ENCODE peak calls at places on chromosomes 12 and 14, in six cellular contexts. V is pancreas; G is left ventricle myocardium inferior; N is stomach; Z is CD8-positive, alpha-beta T cell; S is right lobe of liver. M is an unnamed sample.

GRCh38 chr12:42669471-42669997 is 80.0 kb upstream of the PRICKLE1 start:
- DNase-seq in V (no peak), G (no peak), N (no peak), Z (no peak), S (no peak), M (no peak)

GRCh38 chr14:38290601-38291190 is 34.8 kb upstream of the CLEC14A start:
- DNase-seq in V (no peak), G (no peak), N (no peak), Z (no peak), S (no peak), M (no peak)

GRCh38 chr12:57389033-57389432 is 41.8 kb downstream of the R3HDM2 start:
- DNase-seq in V (no peak), G (no peak), N (no peak), Z (no peak), S (no peak), M (no peak)

GRCh38 chr12:13171921-13172859 is 24.3 kb upstream of the EMP1 start:
- DNase-seq in V (peak; percentile 27), G (no peak), N (no peak), Z (no peak), S (peak; percentile 87), M (peak; percentile 95)

GRCh38 chr12:52643233-52644077 is 8.6 kb downstream of the KRT2 start:
- DNase-seq in V (no peak), G (no peak), N (no peak), Z (peak; percentile 49), S (no peak), M (no peak)

GRCh38 chr14:55249423-55249822 is 21.8 kb upstream of the FBXO34 start:
- DNase-seq in V (no peak), G (no peak), N (no peak), Z (no peak), S (no peak), M (no peak)

GRCh38 chr12:116135209-116135930 is 142.1 kb downstream of the MED13L start:
- DNase-seq in V (no peak), G (no peak), N (no peak), Z (no peak), S (no peak), M (no peak)

GRCh38 chr12:24881724-24882371 is 67.1 kb downstream of the BCAT1 start:
- DNase-seq in V (no peak), G (no peak), N (no peak), Z (no peak), S (no peak), M (no peak)

GRCh38 chr12:46459111-46459510 is 86.5 kb upstream of the SLC38A2 start:
- DNase-seq in V (no peak), G (no peak), N (no peak), Z (no peak), S (no peak), M (no peak)

GRCh38 chr12:94147991-94148840 is at the start of gene PLXNC1:
- DNase-seq in V (no peak), G (peak; percentile 62), N (peak; percentile 51), Z (peak; percentile 82), S (peak; percentile 78), M (peak; percentile 87)

GRCh38 chr12:29768372-29768771 is 15.4 kb downstream of the TMTC1 start:
- DNase-seq in V (no peak), G (no peak), N (no peak), Z (no peak), S (no peak), M (no peak)

GRCh38 chr12:130335517-130336392 is 1.9 kb upstream of the PIWIL1 start:
- DNase-seq in V (peak; percentile 48), G (no peak), N (no peak), Z (no peak), S (no peak), M (no peak)

GRCh38 chr14:76929927-76930326 is 98.6 kb downstream of the IRF2BPL start:
- DNase-seq in V (no peak), G (no peak), N (no peak), Z (peak; percentile 74), S (no peak), M (no peak)

GRCh38 chr14:59920378-59920683 is 387 bp downstream of the LRRC9 start:
- DNase-seq in V (no peak), G (no peak), N (no peak), Z (no peak), S (no peak), M (no peak)

DNA sequence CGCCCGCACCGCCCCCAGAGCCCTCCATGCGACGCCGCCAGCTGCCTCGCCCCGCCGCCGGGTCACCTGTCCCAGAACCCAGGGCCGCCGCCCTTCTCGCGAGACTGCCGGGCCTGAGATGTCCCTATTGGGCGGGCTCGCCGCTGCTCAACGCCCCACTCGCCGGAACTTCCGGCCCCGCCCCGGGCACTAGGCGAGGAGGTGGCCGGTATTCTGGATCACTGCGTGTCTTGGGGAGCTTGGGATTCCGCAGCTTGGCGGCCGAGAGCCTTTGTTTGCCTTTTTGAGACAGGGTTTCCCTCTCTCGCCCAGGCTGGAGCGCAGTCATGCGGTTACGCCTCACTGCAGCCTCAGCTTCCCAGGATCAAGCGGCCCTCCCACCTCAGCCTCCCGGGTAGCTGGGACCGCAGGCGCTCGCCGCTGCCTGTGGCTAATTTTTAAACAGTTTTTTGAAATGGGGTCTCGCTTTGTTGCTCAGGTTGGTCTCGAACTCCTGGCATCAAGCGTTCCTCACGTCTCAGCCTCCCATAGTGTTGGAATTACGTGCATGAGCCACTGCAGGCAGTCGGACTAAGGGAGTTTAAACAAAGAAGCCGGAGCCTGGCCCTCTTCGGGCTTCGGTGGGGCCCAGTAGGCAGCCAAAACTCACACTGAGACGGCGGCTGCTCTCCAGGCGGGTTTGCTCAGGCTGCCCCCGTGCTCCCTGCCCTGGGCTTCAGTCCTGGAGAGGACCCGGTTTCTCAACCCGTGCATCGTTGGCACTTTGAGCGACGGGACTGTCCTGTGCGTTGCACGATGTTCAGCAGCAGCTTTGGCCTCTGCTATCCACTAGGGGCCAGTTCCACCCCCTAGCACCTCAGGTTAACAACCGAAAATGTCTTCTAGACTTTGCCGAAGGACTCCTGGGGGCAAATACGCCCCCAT is at the start of gene SLC15A4:
- DNase-seq in V (peak; percentile 95), G (peak; percentile 98), N (peak; percentile 97), Z (peak; percentile 92), S (peak; percentile 99), M (peak; percentile 99)
- H3K4me1 ChIP-seq in V (peaks cover 7% of the 10 kb centered on the region), G (peaks cover 54% of the 10 kb centered on the region), N (peaks cover 37% of the 10 kb centered on the region), Z (peaks cover 31% of the 10 kb centered on the region), S (peaks cover 20% of the 10 kb centered on the region), M (no peaks in the 10 kb centered on the region)

GRCh38 chr12:104290855-104291254 is 12.7 kb upstream of the EID3 start:
- DNase-seq in V (no peak), G (no peak), N (no peak), Z (no peak), S (no peak), M (no peak)

GRCh38 chr12:104294845-104295674 is 8.5 kb upstream of the EID3 start:
- DNase-seq in V (no peak), G (no peak), N (no peak), Z (no peak), S (no peak), M (no peak)

GRCh38 chr12:104292872-104293794 is 10.4 kb upstream of the EID3 start:
- DNase-seq in V (no peak), G (no peak), N (no peak), Z (no peak), S (no peak), M (no peak)

GRCh38 chr12:104290320-104290719 is 13.2 kb upstream of the EID3 start:
- DNase-seq in V (no peak), G (no peak), N (no peak), Z (no peak), S (no peak), M (no peak)

GRCh38 chr12:104291867-104292524 is 11.5 kb upstream of the EID3 start:
- DNase-seq in V (no peak), G (no peak), N (no peak), Z (no peak), S (no peak), M (no peak)
- H3K4me1 ChIP-seq in V (peaks cover 4% of the 10 kb centered on the region), G (peaks cover 80% of the 10 kb centered on the region), N (peaks cover 14% of the 10 kb centered on the region), Z (peaks cover 18% of the 10 kb centered on the region), S (peaks cover 28% of the 10 kb centered on the region), M (no peaks in the 10 kb centered on the region)

GRCh38 chr12:106140223-106140986 is 1.7 kb upstream of the NUAK1 start:
- DNase-seq in V (peak; percentile 29), G (no peak), N (no peak), Z (no peak), S (peak; percentile 65), M (no peak)
- H3K4me1 ChIP-seq in V (peaks cover 8% of the 10 kb centered on the region), G (peaks cover 92% of the 10 kb centered on the region), N (peaks cover 44% of the 10 kb centered on the region), Z (peaks cover 13% of the 10 kb centered on the region), S (peaks cover 36% of the 10 kb centered on the region), M (peaks cover 3% of the 10 kb centered on the region)

GRCh38 chr14:99940064-99940463 is 125.2 kb upstream of the EVL start:
- DNase-seq in V (no peak), G (no peak), N (no peak), Z (no peak), S (no peak), M (no peak)

GRCh38 chr14:99938896-99939295 is 126.3 kb upstream of the EVL start:
- DNase-seq in V (no peak), G (no peak), N (no peak), Z (no peak), S (peak; percentile 8), M (no peak)

GRCh38 chr14:99943620-99944019 is 121.6 kb upstream of the EVL start:
- DNase-seq in V (no peak), G (no peak), N (no peak), Z (no peak), S (no peak), M (no peak)

GRCh38 chr14:99939421-99939820 is 125.8 kb upstream of the EVL start:
- DNase-seq in V (no peak), G (no peak), N (no peak), Z (no peak), S (no peak), M (no peak)

GRCh38 chr14:99941211-99941610 is 124.0 kb upstream of the EVL start:
- DNase-seq in V (no peak), G (no peak), N (no peak), Z (no peak), S (no peak), M (no peak)
- H3K4me1 ChIP-seq in V (no peaks in the 10 kb centered on the region), G (peaks cover 7% of the 10 kb centered on the region), N (peaks cover 3% of the 10 kb centered on the region), Z (peaks cover 2% of the 10 kb centered on the region), S (peaks cover 40% of the 10 kb centered on the region), M (peaks cover 4% of the 10 kb centered on the region)

DNA sequence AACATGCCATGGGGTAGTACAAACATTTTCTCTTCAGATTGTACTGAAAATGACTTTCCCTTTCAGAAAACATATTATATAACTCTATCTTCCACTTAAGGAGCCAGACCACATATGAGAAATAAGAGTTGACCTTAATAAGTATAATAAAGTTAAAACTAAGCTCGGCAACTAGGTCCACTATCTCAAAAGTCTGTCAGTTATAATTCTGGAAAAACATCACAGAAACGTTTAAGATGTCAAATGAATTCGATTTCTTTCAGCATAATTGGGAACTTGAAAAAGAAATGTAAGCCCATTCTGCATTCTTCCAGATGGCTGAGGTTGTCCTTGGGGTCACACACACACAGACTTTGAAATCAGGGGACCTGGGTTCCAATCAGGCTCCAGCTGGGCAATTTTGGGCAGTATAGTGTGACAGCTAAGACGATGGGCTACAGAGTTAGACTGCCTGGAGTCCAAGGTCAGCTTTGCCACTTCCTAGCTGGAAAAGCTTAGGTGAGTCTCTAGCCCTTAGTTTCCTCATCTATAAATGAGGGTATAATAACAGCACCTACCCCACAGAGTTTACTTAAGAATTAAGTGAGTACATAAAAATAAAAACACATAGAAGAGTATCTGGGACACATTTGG is 75.6 kb downstream of the PPP2R5E start:
- DNase-seq in V (no peak), G (no peak), N (no peak), Z (no peak), S (no peak), M (no peak)
- H3K4me1 ChIP-seq in V (peaks cover 20% of the 10 kb centered on the region), G (peaks cover 55% of the 10 kb centered on the region), N (peaks cover 19% of the 10 kb centered on the region), Z (peaks cover 25% of the 10 kb centered on the region), S (peaks cover 39% of the 10 kb centered on the region), M (peaks cover 3% of the 10 kb centered on the region)

M was measured in kidney.